ENCODE peak calls at places on chromosomes 7 and 10, in six cellular contexts. Z, O, Y, F, L and H are unnamed samples. For H3K79me1, the result is how much of the 10 kb centered on the place peaks cover.

GRCh38 chr10:105797234-105797890 is 1156.3 kb downstream of the SORCS3 start:
- DNase-seq in Z (peak), O (no peak), Y (no peak), F (no peak), L (no peak), H (peak)

GRCh38 chr7:100367676-100368613 is 5.3 kb upstream of the PILRA start:
- DNase-seq in Z (no peak), O (no peak), Y (no peak), F (no peak), L (no peak), H (no peak)

GRCh38 chr7:155835446-155836215 is 23.4 kb upstream of the SHH start:
- DNase-seq in Z (no peak), O (no peak), Y (no peak), F (no peak), L (no peak), H (no peak)

GRCh38 chr7:128906001-128906765 is 4.3 kb downstream of the KCP start:
- DNase-seq in Z (no peak), O (peak), Y (no peak), F (no peak), L (no peak), H (no peak)

GRCh38 chr7:128708235-128708634 is 30.9 kb upstream of the CALU start:
- DNase-seq in Z (peak), O (no peak), Y (no peak), F (no peak), L (no peak), H (no peak)

GRCh38 chr7:100220833-100221718 is 1.3 kb downstream of the PVRIG start:
- DNase-seq in Z (no peak), O (no peak), Y (no peak), F (no peak), L (no peak), H (no peak)

GRCh38 chr10:122362621-122363020 is 11.9 kb upstream of the PLEKHA1 start:
- DNase-seq in Z (no peak), O (no peak), Y (no peak), F (peak), L (no peak), H (peak)

GRCh38 chr10:77746313-77746712 is 108.7 kb upstream of the KCNMA1 start:
- DNase-seq in Z (no peak), O (no peak), Y (peak), F (no peak), L (peak), H (no peak)

GRCh38 chr7:128022631-128023532 is 8.4 kb downstream of the LRRC4 start:
- DNase-seq in Z (no peak), O (no peak), Y (peak), F (no peak), L (peak), H (no peak)

GRCh38 chr7:154480817-154481216 is 428.6 kb downstream of the DPP6 start:
- DNase-seq in Z (no peak), O (no peak), Y (no peak), F (no peak), L (no peak), H (no peak)

GRCh38 chr7:158428842-158429753 is 158.5 kb downstream of the PTPRN2 start:
- DNase-seq in Z (no peak), O (no peak), Y (no peak), F (no peak), L (no peak), H (no peak)

GRCh38 chr7:108091461-108091831 is 38.7 kb downstream of the LAMB4 start:
- DNase-seq in Z (no peak), O (no peak), Y (no peak), F (no peak), L (peak), H (peak)

GRCh38 chr10:71213761-71214440 is 1.5 kb downstream of the UNC5B start:
- DNase-seq in Z (no peak), O (no peak), Y (peak), F (no peak), L (peak), H (no peak)

GRCh38 chr10:76033457-76034196 is 602.2 kb downstream of the LRMDA start:
- DNase-seq in Z (no peak), O (peak), Y (peak), F (no peak), L (no peak), H (no peak)

GRCh38 chr7:41103331-41103730 is 599.6 kb downstream of the INHBA start:
- DNase-seq in Z (no peak), O (no peak), Y (peak), F (no peak), L (peak), H (peak)

GRCh38 chr10:12819071-12819470 is 182.4 kb downstream of the CCDC3 start:
- DNase-seq in Z (no peak), O (no peak), Y (no peak), F (no peak), L (no peak), H (no peak)

GRCh38 chr7:97024209-97025129 is at the start of gene DLX5:
- DNase-seq in Z (peak), O (peak), Y (peak), F (peak), L (no peak), H (peak)

GRCh38 chr10:31977440-31978157 is 49.0 kb upstream of the ARHGAP12 start:
- DNase-seq in Z (no peak), O (no peak), Y (peak), F (no peak), L (peak), H (no peak)

GRCh38 chr10:28679941-28680752 is 2.8 kb downstream of the BAMBI start:
- DNase-seq in Z (no peak), O (no peak), Y (no peak), F (no peak), L (peak), H (no peak)

GRCh38 chr10:5765617-5766016 is 47.6 kb downstream of the GDI2 start:
- DNase-seq in Z (no peak), O (no peak), Y (no peak), F (no peak), L (no peak), H (no peak)

GRCh38 chr7:13109201-13109600 is 421.8 kb downstream of the ARL4A start:
- DNase-seq in Z (no peak), O (no peak), Y (no peak), F (no peak), L (no peak), H (no peak)

GRCh38 chr10:538895-539294 is 150.6 kb downstream of the DIP2C start:
- DNase-seq in Z (no peak), O (no peak), Y (peak), F (no peak), L (peak), H (no peak)

GRCh38 chr7:112199672-112200071 is 6.5 kb downstream of the DOCK4 start:
- DNase-seq in Z (no peak), O (no peak), Y (no peak), F (no peak), L (no peak), H (no peak)

GRCh38 chr10:70364001-70364771 is 18.2 kb downstream of the LRRC20 start:
- DNase-seq in Z (peak), O (peak), Y (peak), F (peak), L (peak), H (peak)

GRCh38 chr7:23332881-23333612 is 33.9 kb downstream of the MALSU1 start:
- DNase-seq in Z (no peak), O (no peak), Y (peak), F (no peak), L (peak), H (no peak)

GRCh38 chr7:93115796-93116195 is 2.0 kb downstream of the SAMD9 start:
- DNase-seq in Z (no peak), O (no peak), Y (peak), F (no peak), L (no peak), H (no peak)

GRCh38 chr7:34759477-34760125 is 101.6 kb downstream of the NPSR1 start:
- DNase-seq in Z (peak), O (peak), Y (peak), F (no peak), L (peak), H (peak)

GRCh38 chr7:131527462-131527861 is 29.0 kb downstream of the PODXL start:
- DNase-seq in Z (no peak), O (no peak), Y (no peak), F (no peak), L (no peak), H (no peak)

GRCh38 chr7:21305455-21306235 is 122.2 kb upstream of the SP4 start:
- DNase-seq in Z (no peak), O (no peak), Y (no peak), F (no peak), L (no peak), H (no peak)

GRCh38 chr7:80134105-80134535 is 511 bp upstream of the GNAI1 start:
- DNase-seq in Z (no peak), O (peak), Y (no peak), F (no peak), L (no peak), H (no peak)

GRCh38 chr7:30062587-30062986 is 34.4 kb downstream of the PLEKHA8 start:
- DNase-seq in Z (peak), O (no peak), Y (peak), F (no peak), L (peak), H (no peak)

GRCh38 chr7:129993275-129993674 is 40.5 kb upstream of the UBE2H start:
- DNase-seq in Z (no peak), O (no peak), Y (no peak), F (no peak), L (no peak), H (peak)

GRCh38 chr7:47720907-47721244 is 139.0 kb upstream of the TNS3 start:
- DNase-seq in Z (no peak), O (no peak), Y (no peak), F (no peak), L (no peak), H (no peak)

GRCh38 chr7:156458011-156458410 is 182.6 kb upstream of the RNF32 start:
- DNase-seq in Z (no peak), O (no peak), Y (no peak), F (no peak), L (no peak), H (no peak)

GRCh38 chr7:67453981-67454380 is 457.3 kb downstream of the TYW1 start:
- DNase-seq in Z (no peak), O (no peak), Y (no peak), F (no peak), L (no peak), H (no peak)

GRCh38 chr7:28830831-28831230 is 127.3 kb downstream of the TRIL start:
- DNase-seq in Z (no peak), O (no peak), Y (no peak), F (no peak), L (no peak), H (no peak)

GRCh38 chr10:11854301-11854700 is 31.1 kb downstream of the PROSER2 start:
- DNase-seq in Z (no peak), O (no peak), Y (no peak), F (no peak), L (no peak), H (peak)

GRCh38 chr7:159056722-159057121 is 87.9 kb downstream of the VIPR2 start:
- DNase-seq in Z (no peak), O (no peak), Y (no peak), F (no peak), L (no peak), H (no peak)

GRCh38 chr10:19654576-19654975 is 161.7 kb upstream of the PLXDC2 start:
- DNase-seq in Z (no peak), O (no peak), Y (peak), F (no peak), L (peak), H (peak)

GRCh38 chr7:39624935-39625694 is 1.7 kb downstream of the RALA start:
- DNase-seq in Z (no peak), O (no peak), Y (peak), F (no peak), L (peak), H (no peak)

DNA sequence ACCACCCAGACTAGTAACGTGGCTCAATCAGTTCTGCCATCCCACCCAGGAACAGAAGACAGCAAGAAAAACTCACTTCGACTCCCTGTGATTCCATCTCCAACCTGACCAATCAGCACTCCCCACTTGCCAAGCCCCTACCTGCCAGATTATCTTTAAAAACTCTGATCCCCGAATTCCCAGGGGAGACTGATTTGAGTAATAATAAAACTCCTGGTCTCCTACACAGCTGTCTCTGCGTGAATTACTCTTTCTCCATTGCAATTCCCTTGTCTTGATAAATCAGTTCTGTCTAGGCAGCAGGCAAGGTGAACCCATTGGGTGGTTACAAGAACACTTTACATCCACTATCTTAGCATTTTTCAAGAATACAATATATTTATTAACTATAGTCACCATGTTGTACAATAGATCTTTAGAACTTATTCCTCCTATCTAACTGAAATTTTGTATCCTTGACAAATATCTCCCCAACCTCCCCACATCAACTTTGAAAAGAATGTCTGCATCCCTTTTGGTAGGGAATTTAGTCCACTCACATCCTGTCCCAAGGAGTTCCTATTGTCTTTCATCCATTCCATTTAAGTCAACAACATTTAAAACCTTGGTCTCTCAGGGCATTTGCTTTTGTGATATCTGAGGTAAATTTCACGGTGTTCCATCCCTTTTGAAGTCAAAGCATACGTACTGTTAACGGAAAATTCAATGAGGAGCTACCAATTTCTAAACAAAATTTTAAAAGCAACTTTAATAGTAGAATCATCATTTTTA is 163.7 kb downstream of the MACC1 start:
- DNase-seq in Z (no peak), O (no peak), Y (no peak), F (no peak), L (no peak), H (no peak)
- H2AFZ ChIP-seq in Z (no peak), O (no peak), Y (no peak), F (no peak), L (no peak), H (no peak)

GRCh38 chr7:137983308-137984008 is 18.4 kb downstream of the CREB3L2 start:
- DNase-seq in Z (no peak), O (no peak), Y (no peak), F (no peak), L (no peak), H (peak)
- H3K79me1 ChIP-seq in Z (under half), O (under half), Y (under half), F (under half), L (under half), H (under half)

GRCh38 chr10:33333260-33334169 is 952 bp downstream of the NRP1 start:
- DNase-seq in Z (peak), O (no peak), Y (no peak), F (no peak), L (peak), H (no peak)
- H2BK120ac ChIP-seq in Z (no peak), O (no peak), Y (peak), F (no peak), L (peak), H (peak)

GRCh38 chr10:74176380-74177139 is 25.5 kb downstream of the ADK start:
- DNase-seq in Z (peak), O (peak), Y (peak), F (peak), L (peak), H (peak)
- H2AFZ ChIP-seq in Z (peak), O (no peak), Y (peak), F (peak), L (peak), H (peak)

DNA sequence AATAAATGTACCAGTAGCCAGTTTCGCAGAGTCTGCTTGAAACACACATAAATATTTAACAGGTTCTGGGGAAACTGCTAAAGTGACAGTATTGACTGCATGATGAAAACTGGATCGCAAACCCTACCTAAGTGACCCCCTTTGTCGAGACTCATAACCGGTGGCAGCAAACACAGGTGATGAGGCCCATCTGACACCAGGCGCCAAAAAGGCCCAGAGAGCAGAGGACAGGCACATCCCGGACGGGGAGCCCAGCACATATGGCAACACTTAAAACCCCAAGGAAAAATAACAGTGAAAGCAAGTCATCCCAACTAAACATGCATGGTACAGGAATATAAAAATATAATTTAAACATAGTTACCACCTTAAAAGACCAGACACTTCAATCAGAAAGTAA is 62.4 kb downstream of the GRB10 start:
- DNase-seq in Z (no peak), O (no peak), Y (no peak), F (no peak), L (no peak), H (no peak)
- H3K79me1 ChIP-seq in Z (under half), O (under half), Y (under half), F (under half), L (half or more), H (under half)

GRCh38 chr10:49740346-49741107 is 21.6 kb downstream of the OGDHL start:
- DNase-seq in Z (no peak), O (peak), Y (no peak), F (no peak), L (no peak), H (no peak)
- H2BK120ac ChIP-seq in Z (no peak), O (no peak), Y (no peak), F (no peak), L (no peak), H (no peak)

GRCh38 chr7:84701524-84702306 is 485.1 kb downstream of the SEMA3D start:
- DNase-seq in Z (no peak), O (no peak), Y (peak), F (no peak), L (peak), H (peak)

GRCh38 chr7:84705701-84706100 is 481.2 kb downstream of the SEMA3D start:
- DNase-seq in Z (no peak), O (no peak), Y (no peak), F (no peak), L (no peak), H (no peak)

GRCh38 chr7:84704380-84704779 is 482.5 kb downstream of the SEMA3D start:
- DNase-seq in Z (no peak), O (no peak), Y (no peak), F (no peak), L (no peak), H (no peak)

GRCh38 chr7:84700563-84701370 is 486.1 kb downstream of the SEMA3D start:
- DNase-seq in Z (no peak), O (no peak), Y (peak), F (no peak), L (no peak), H (no peak)

GRCh38 chr7:84705079-84705478 is 481.8 kb downstream of the SEMA3D start:
- DNase-seq in Z (no peak), O (no peak), Y (no peak), F (no peak), L (no peak), H (no peak)
- H2AFZ ChIP-seq in Z (peak), O (no peak), Y (no peak), F (peak), L (no peak), H (no peak)

DNA sequence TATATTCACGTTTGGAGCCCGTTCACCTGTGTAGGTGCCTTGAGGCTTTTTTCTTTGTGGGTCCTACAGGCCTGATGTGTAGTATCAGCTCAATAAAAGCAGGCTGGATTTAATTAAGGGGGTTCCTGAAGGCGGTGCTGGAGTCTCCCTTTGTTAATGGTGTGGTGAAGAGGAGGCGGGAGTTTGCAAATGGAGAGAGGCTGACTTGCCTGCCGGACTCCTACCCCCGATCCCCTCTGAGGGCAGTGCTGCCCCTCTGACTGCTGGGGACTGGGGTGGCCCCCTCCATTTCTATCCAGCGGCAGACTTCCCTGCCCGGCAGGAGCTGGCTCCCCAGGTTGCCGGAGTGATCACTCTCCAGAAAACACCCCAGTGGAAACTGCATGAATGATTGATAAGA is 45.1 kb downstream of the ZMIZ1 start:
- DNase-seq in Z (no peak), O (peak), Y (no peak), F (no peak), L (no peak), H (no peak)
- H3K79me1 ChIP-seq in Z (under half), O (under half), Y (under half), F (under half), L (under half), H (under half)

DNA sequence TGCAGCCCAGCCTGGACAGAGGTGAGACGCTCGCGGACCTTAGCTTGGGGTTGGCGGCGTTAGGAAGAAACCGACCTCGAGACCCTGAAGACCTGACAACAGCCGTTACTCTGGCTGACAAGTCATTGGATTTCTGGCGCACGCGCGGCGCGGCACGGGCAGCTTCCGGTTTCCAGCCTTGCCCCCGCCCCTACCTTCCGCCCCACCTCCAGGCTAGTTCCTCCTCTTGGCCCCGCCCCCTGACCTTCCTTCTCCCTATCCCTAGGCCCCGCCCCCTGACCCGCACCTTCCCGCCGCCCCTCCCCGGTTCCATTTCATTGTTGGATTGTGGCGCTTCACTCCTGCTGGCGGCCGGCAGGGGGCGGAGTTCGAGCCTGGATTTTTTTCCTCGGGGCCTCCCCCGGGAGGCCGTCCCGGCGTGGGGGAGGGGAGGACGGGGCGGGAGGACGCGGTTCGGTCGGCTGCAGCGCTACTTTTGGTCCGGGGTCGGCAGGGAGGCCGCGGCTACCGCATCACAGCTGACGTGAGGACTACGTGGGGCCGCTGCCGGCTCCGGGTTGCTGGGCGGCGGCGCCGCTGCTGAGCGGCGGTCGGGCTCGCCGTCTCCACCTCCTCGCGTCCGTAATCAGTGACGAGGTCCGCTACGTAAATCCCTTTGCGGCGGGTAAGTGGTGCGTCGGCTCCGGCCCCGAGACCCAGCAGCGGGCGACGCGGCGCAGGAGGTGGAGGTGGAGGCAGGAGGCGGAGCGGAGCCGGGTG is at the start of gene CREM:
- DNase-seq in Z (peak), O (peak), Y (peak), F (peak), L (peak), H (peak)
- H2BK120ac ChIP-seq in Z (no peak), O (no peak), Y (peak), F (no peak), L (peak), H (peak)